ENCODE peak calls at places on chromosomes 7 and 10, in five cellular contexts. One of them, this sample, is unnamed.

GRCh38 chr10:52649471-52649870 is 123.1 kb downstream of the MBL2 start:
- DNase-seq in fibroblast of the aortic adventitia: no peak
- DNase-seq in choroid plexus epithelial cell: no peak
- DNase-seq in heart left ventricle: no peak
- DNase-seq in nephron progenitor cell: no peak
- DNase-seq in this sample: no peak

GRCh38 chr10:79359816-79360498 is 12.7 kb downstream of the PPIF start:
- DNase-seq in choroid plexus epithelial cell: no peak
- DNase-seq in heart left ventricle: no peak
- DNase-seq in fibroblast of the aortic adventitia: no peak
- DNase-seq in nephron progenitor cell: no peak
- DNase-seq in this sample: no peak

GRCh38 chr7:133233142-133233541 is 19.7 kb upstream of the EXOC4 start:
- DNase-seq in fibroblast of the aortic adventitia: no peak
- DNase-seq in heart left ventricle: no peak
- DNase-seq in choroid plexus epithelial cell: no peak
- DNase-seq in nephron progenitor cell: no peak
- DNase-seq in this sample: no peak

GRCh38 chr10:74437822-74438221 is 286.8 kb downstream of the ADK start:
- DNase-seq in choroid plexus epithelial cell: peak
- DNase-seq in nephron progenitor cell: no peak
- DNase-seq in fibroblast of the aortic adventitia: peak
- DNase-seq in heart left ventricle: no peak
- DNase-seq in this sample: no peak

GRCh38 chr7:110130669-110131068 is 960.3 kb upstream of the LRRN3 start:
- DNase-seq in nephron progenitor cell: no peak
- DNase-seq in heart left ventricle: no peak
- DNase-seq in choroid plexus epithelial cell: peak
- DNase-seq in fibroblast of the aortic adventitia: no peak
- DNase-seq in this sample: no peak

GRCh38 chr10:60704480-60704879 is 73.8 kb upstream of the CDK1 start:
- DNase-seq in nephron progenitor cell: no peak
- DNase-seq in fibroblast of the aortic adventitia: no peak
- DNase-seq in choroid plexus epithelial cell: peak
- DNase-seq in heart left ventricle: no peak
- DNase-seq in this sample: no peak

GRCh38 chr7:111108526-111108925 is 17.6 kb downstream of the LRRN3 start:
- DNase-seq in choroid plexus epithelial cell: peak
- DNase-seq in fibroblast of the aortic adventitia: peak
- DNase-seq in nephron progenitor cell: no peak
- DNase-seq in heart left ventricle: no peak
- DNase-seq in this sample: no peak

GRCh38 chr10:64041989-64042490 is 520.8 kb downstream of the REEP3 start:
- DNase-seq in heart left ventricle: peak
- DNase-seq in fibroblast of the aortic adventitia: no peak
- DNase-seq in choroid plexus epithelial cell: no peak
- DNase-seq in nephron progenitor cell: no peak
- DNase-seq in this sample: no peak

GRCh38 chr7:22482476-22482875 is 17.5 kb downstream of the STEAP1B start:
- DNase-seq in heart left ventricle: no peak
- DNase-seq in choroid plexus epithelial cell: no peak
- DNase-seq in fibroblast of the aortic adventitia: no peak
- DNase-seq in nephron progenitor cell: no peak
- DNase-seq in this sample: no peak

GRCh38 chr7:51025668-51026067 is 243.0 kb upstream of the GRB10 start:
- DNase-seq in nephron progenitor cell: no peak
- DNase-seq in fibroblast of the aortic adventitia: peak
- DNase-seq in choroid plexus epithelial cell: no peak
- DNase-seq in heart left ventricle: no peak
- DNase-seq in this sample: no peak

GRCh38 chr7:2604608-2605174 is 27.1 kb upstream of the TTYH3 start:
- DNase-seq in fibroblast of the aortic adventitia: no peak
- DNase-seq in nephron progenitor cell: no peak
- DNase-seq in heart left ventricle: no peak
- DNase-seq in choroid plexus epithelial cell: no peak
- DNase-seq in this sample: no peak

GRCh38 chr7:136859798-136860197 is 8.7 kb upstream of the CHRM2 start:
- DNase-seq in fibroblast of the aortic adventitia: peak
- DNase-seq in nephron progenitor cell: no peak
- DNase-seq in choroid plexus epithelial cell: peak
- DNase-seq in heart left ventricle: no peak
- DNase-seq in this sample: no peak

GRCh38 chr10:52903397-52903938 is 130.9 kb upstream of the MBL2 start:
- DNase-seq in nephron progenitor cell: no peak
- DNase-seq in heart left ventricle: no peak
- DNase-seq in fibroblast of the aortic adventitia: no peak
- DNase-seq in choroid plexus epithelial cell: no peak
- DNase-seq in this sample: no peak

GRCh38 chr10:15361131-15361530 is 10.0 kb downstream of the FAM171A1 start:
- DNase-seq in fibroblast of the aortic adventitia: no peak
- DNase-seq in choroid plexus epithelial cell: no peak
- DNase-seq in heart left ventricle: no peak
- DNase-seq in nephron progenitor cell: no peak
- DNase-seq in this sample: no peak

GRCh38 chr10:3785849-3786290 is 861 bp upstream of the KLF6 start:
- DNase-seq in fibroblast of the aortic adventitia: peak
- DNase-seq in heart left ventricle: peak
- DNase-seq in nephron progenitor cell: peak
- DNase-seq in choroid plexus epithelial cell: peak
- DNase-seq in this sample: peak

GRCh38 chr7:130896898-130897514 is 163.0 kb upstream of the KLF14 start:
- DNase-seq in nephron progenitor cell: peak
- DNase-seq in heart left ventricle: peak
- DNase-seq in fibroblast of the aortic adventitia: peak
- DNase-seq in choroid plexus epithelial cell: peak
- DNase-seq in this sample: peak

GRCh38 chr10:115491526-115492140 is 398.5 kb downstream of the ATRNL1 start:
- DNase-seq in fibroblast of the aortic adventitia: no peak
- DNase-seq in heart left ventricle: no peak
- DNase-seq in nephron progenitor cell: no peak
- DNase-seq in choroid plexus epithelial cell: no peak
- DNase-seq in this sample: no peak

GRCh38 chr7:18165176-18165575 is 137.5 kb upstream of the PRPS1L1 start:
- DNase-seq in choroid plexus epithelial cell: no peak
- DNase-seq in heart left ventricle: no peak
- DNase-seq in nephron progenitor cell: no peak
- DNase-seq in fibroblast of the aortic adventitia: peak
- DNase-seq in this sample: no peak

GRCh38 chr7:492714-493065 is 27.0 kb downstream of the PDGFA start:
- DNase-seq in heart left ventricle: peak
- DNase-seq in choroid plexus epithelial cell: no peak
- DNase-seq in fibroblast of the aortic adventitia: no peak
- DNase-seq in nephron progenitor cell: no peak
- DNase-seq in this sample: no peak

GRCh38 chr10:120457431-120458172 is 575 bp downstream of the PLPP4 start:
- DNase-seq in fibroblast of the aortic adventitia: no peak
- DNase-seq in choroid plexus epithelial cell: no peak
- DNase-seq in nephron progenitor cell: no peak
- DNase-seq in heart left ventricle: no peak
- DNase-seq in this sample: no peak

GRCh38 chr10:75404023-75404334 is 2.4 kb upstream of the ZNF503 start:
- DNase-seq in nephron progenitor cell: no peak
- DNase-seq in heart left ventricle: no peak
- DNase-seq in fibroblast of the aortic adventitia: peak
- DNase-seq in choroid plexus epithelial cell: no peak
- DNase-seq in this sample: peak

GRCh38 chr7:157763279-157764000 is 426.6 kb downstream of the DNAJB6 start:
- DNase-seq in heart left ventricle: peak
- DNase-seq in choroid plexus epithelial cell: no peak
- DNase-seq in fibroblast of the aortic adventitia: no peak
- DNase-seq in nephron progenitor cell: no peak
- DNase-seq in this sample: no peak
- TF ChIP-seq CTCF in heart left ventricle: no peak
- TF ChIP-seq CTCF in choroid plexus epithelial cell: no peak
- TF ChIP-seq CTCF in fibroblast of the aortic adventitia: no peak
- TF ChIP-seq CTCF in nephron progenitor cell: no peak
- TF ChIP-seq CTCF in this sample: no peak

GRCh38 chr7:100418930-100419659 is 9.4 kb downstream of the ZCWPW1 start:
- DNase-seq in choroid plexus epithelial cell: peak
- DNase-seq in heart left ventricle: no peak
- DNase-seq in fibroblast of the aortic adventitia: no peak
- DNase-seq in nephron progenitor cell: no peak
- DNase-seq in this sample: no peak
- TF ChIP-seq CTCF in choroid plexus epithelial cell: no peak
- TF ChIP-seq CTCF in heart left ventricle: no peak
- TF ChIP-seq CTCF in fibroblast of the aortic adventitia: peak
- TF ChIP-seq CTCF in nephron progenitor cell: no peak
- TF ChIP-seq CTCF in this sample: no peak

DNA sequence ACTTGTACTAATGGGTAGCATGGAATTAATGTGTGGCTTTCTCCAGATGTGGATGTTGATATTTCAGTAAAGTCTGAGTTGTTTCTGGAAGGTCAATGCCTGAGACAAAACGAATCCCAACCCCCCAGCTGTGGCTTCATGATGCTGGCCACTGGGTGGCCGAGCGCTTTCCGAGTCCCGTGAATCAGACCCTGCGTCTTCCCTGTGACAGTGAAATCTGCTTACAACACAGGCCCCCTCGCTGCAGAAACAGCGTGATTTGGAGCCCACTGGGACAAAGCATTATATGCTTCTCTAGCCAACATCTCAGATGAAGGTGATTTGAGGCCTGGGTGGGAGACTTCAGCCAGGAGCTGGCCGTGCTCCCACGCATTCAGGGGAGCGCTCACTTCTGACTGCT is 124.7 kb downstream of the WDR37 start:
- DNase-seq in fibroblast of the aortic adventitia: no peak
- DNase-seq in choroid plexus epithelial cell: no peak
- DNase-seq in nephron progenitor cell: no peak
- DNase-seq in heart left ventricle: peak
- DNase-seq in this sample: no peak
- TF ChIP-seq CTCF in fibroblast of the aortic adventitia: no peak
- TF ChIP-seq CTCF in choroid plexus epithelial cell: no peak
- TF ChIP-seq CTCF in nephron progenitor cell: no peak
- TF ChIP-seq CTCF in heart left ventricle: no peak
- TF ChIP-seq CTCF in this sample: no peak

DNA sequence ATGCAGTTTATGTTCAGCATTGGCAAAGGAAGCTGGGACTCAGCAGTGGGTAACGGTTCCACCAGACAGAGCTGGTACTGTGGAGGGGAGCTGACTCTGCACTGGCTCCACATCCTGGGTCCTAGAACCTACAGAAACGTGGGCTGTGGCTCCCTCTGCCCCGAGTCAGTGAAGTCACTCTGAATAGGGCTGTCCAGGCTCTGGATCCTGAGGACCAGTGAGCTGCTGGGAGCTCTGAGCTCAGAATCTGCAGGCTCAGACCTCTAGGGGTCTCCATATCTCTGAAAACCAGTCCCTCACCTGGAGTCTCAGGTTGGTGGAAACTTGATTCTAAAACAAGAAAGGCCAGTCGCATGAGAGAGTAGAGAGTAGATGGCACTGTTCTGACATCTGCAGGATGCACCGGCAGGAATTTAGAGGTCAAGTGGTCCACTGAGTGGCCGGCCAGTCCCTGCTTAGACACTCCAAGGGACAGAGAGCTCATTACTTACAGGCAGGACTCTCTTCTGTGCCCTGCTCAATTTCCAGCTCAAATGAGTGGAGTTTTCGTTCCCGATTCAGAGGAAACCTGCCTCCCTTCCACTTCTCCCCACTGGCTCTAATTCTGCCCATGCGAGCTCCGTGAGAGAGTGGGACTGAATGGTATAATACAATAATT is 18.6 kb downstream of the NPFFR1 start:
- DNase-seq in choroid plexus epithelial cell: peak
- DNase-seq in fibroblast of the aortic adventitia: no peak
- DNase-seq in heart left ventricle: no peak
- DNase-seq in nephron progenitor cell: no peak
- DNase-seq in this sample: peak
- TF ChIP-seq CTCF in choroid plexus epithelial cell: peak
- TF ChIP-seq CTCF in fibroblast of the aortic adventitia: no peak
- TF ChIP-seq CTCF in heart left ventricle: peak
- TF ChIP-seq CTCF in nephron progenitor cell: no peak
- TF ChIP-seq CTCF in this sample: peak

GRCh38 chr10:11876805-11877395 is 53.7 kb downstream of the PROSER2 start:
- DNase-seq in nephron progenitor cell: no peak
- DNase-seq in choroid plexus epithelial cell: no peak
- DNase-seq in fibroblast of the aortic adventitia: no peak
- DNase-seq in heart left ventricle: peak
- DNase-seq in this sample: no peak

GRCh38 chr10:11875183-11875498 is 52.0 kb downstream of the PROSER2 start:
- DNase-seq in heart left ventricle: no peak
- DNase-seq in nephron progenitor cell: no peak
- DNase-seq in choroid plexus epithelial cell: no peak
- DNase-seq in fibroblast of the aortic adventitia: no peak
- DNase-seq in this sample: no peak

GRCh38 chr10:11874568-11875182 is 51.5 kb downstream of the PROSER2 start:
- DNase-seq in heart left ventricle: peak
- DNase-seq in nephron progenitor cell: peak
- DNase-seq in choroid plexus epithelial cell: peak
- DNase-seq in fibroblast of the aortic adventitia: peak
- DNase-seq in this sample: peak

GRCh38 chr10:11877506-11877905 is 54.4 kb downstream of the PROSER2 start:
- DNase-seq in fibroblast of the aortic adventitia: no peak
- DNase-seq in heart left ventricle: peak
- DNase-seq in nephron progenitor cell: no peak
- DNase-seq in choroid plexus epithelial cell: no peak
- DNase-seq in this sample: no peak

DNA sequence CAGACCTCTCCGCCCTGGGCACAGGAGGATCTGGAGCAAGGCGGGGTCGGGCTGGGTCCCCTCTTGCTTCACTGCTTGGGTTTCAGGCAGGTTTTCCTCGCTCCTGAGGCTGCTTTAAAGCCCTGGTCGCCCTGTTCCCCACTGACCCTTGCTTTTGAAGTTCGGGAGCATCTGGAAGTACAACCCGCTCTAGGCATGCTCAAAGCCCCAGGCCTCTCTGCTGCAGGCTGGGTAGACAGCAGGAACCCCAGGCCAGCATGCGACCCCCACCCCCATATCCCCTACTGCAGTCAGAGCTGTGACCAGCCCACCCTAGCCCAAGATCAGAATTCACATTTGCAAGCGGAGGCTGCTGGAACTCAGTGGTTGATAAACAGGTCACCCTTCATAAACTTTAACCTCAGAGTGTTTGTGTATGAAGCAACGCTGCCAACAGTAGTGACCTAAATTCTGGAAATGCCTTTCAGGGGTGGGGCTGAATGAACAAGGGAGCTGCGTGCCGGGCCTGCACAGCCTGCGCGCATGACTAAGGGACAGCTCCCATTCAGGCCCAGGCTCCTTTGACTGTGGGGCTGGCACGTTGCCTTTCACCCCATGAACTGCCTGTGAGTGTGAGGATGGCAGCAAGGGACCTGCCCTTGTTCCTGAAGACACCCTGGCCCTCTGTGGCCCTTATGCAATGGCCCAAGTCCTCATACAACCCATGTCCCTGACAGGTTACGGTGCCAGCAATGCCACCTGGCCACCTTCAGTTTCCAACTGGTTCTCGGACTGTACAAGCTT is 52.5 kb downstream of the PROSER2 start:
- DNase-seq in nephron progenitor cell: no peak
- DNase-seq in fibroblast of the aortic adventitia: peak
- DNase-seq in heart left ventricle: peak
- DNase-seq in choroid plexus epithelial cell: peak
- DNase-seq in this sample: no peak
- TF ChIP-seq CTCF in nephron progenitor cell: no peak
- TF ChIP-seq CTCF in fibroblast of the aortic adventitia: no peak
- TF ChIP-seq CTCF in heart left ventricle: no peak
- TF ChIP-seq CTCF in choroid plexus epithelial cell: no peak
- TF ChIP-seq CTCF in this sample: no peak

This sample was measured in GM13977.